ENCODE peak calls at places on chromosomes 13 and 19, in seven cellular contexts. One of them, this sample, is unnamed. For H3K4me1, the result is how much of the 10 kb centered on the place peaks cover.

GRCh38 chr13:55528434-55528833 is 1612.3 kb upstream of the PRR20A start:
- DNase-seq in adrenal gland: no peak
- DNase-seq in thoracic aorta: no peak
- DNase-seq in A549: no peak
- DNase-seq in mucosa of descending colon: no peak
- DNase-seq in GM23338: no peak
- DNase-seq in BE2C: no peak
- DNase-seq in this sample: no peak

GRCh38 chr19:44702551-44703176 is 3.7 kb downstream of the CEACAM16 start:
- DNase-seq in BE2C: no peak
- DNase-seq in thoracic aorta: no peak
- DNase-seq in mucosa of descending colon: no peak
- DNase-seq in GM23338: no peak
- DNase-seq in A549: no peak
- DNase-seq in adrenal gland: no peak
- DNase-seq in this sample: no peak

GRCh38 chr13:99155821-99156220 is 44.8 kb upstream of the UBAC2 start:
- DNase-seq in GM23338: no peak
- DNase-seq in mucosa of descending colon: no peak
- DNase-seq in adrenal gland: no peak
- DNase-seq in BE2C: no peak
- DNase-seq in thoracic aorta: no peak
- DNase-seq in A549: no peak
- DNase-seq in this sample: no peak

GRCh38 chr19:19297759-19298158 is 22.6 kb downstream of the SUGP1 start:
- DNase-seq in BE2C: no peak
- DNase-seq in thoracic aorta: no peak
- DNase-seq in adrenal gland: no peak
- DNase-seq in GM23338: no peak
- DNase-seq in mucosa of descending colon: no peak
- DNase-seq in A549: no peak
- DNase-seq in this sample: no peak

GRCh38 chr19:23343434-23344010 is 51.7 kb downstream of the ZNF91 start:
- DNase-seq in thoracic aorta: no peak
- DNase-seq in GM23338: no peak
- DNase-seq in mucosa of descending colon: no peak
- DNase-seq in BE2C: no peak
- DNase-seq in A549: no peak
- DNase-seq in adrenal gland: no peak
- DNase-seq in this sample: no peak

GRCh38 chr13:102555914-102556553 is 40.8 kb upstream of the TPP2 start:
- DNase-seq in BE2C: peak
- DNase-seq in A549: peak
- DNase-seq in thoracic aorta: no peak
- DNase-seq in mucosa of descending colon: no peak
- DNase-seq in adrenal gland: no peak
- DNase-seq in GM23338: peak
- DNase-seq in this sample: no peak

GRCh38 chr13:113495494-113496251 is 5.2 kb upstream of the DCUN1D2 start:
- DNase-seq in BE2C: no peak
- DNase-seq in thoracic aorta: no peak
- DNase-seq in adrenal gland: peak
- DNase-seq in A549: no peak
- DNase-seq in mucosa of descending colon: no peak
- DNase-seq in GM23338: peak
- DNase-seq in this sample: no peak

GRCh38 chr13:74061939-74062595 is 72.1 kb downstream of the KLF12 start:
- DNase-seq in thoracic aorta: no peak
- DNase-seq in mucosa of descending colon: no peak
- DNase-seq in adrenal gland: no peak
- DNase-seq in A549: no peak
- DNase-seq in GM23338: no peak
- DNase-seq in BE2C: no peak
- DNase-seq in this sample: no peak

GRCh38 chr19:18424122-18424889 is 5.1 kb downstream of the SSBP4 start:
- DNase-seq in thoracic aorta: no peak
- DNase-seq in BE2C: no peak
- DNase-seq in A549: no peak
- DNase-seq in adrenal gland: no peak
- DNase-seq in mucosa of descending colon: no peak
- DNase-seq in GM23338: peak
- DNase-seq in this sample: no peak

GRCh38 chr19:3986260-3987041 is 1.2 kb upstream of the EEF2 start:
- DNase-seq in thoracic aorta: no peak
- DNase-seq in GM23338: peak
- DNase-seq in mucosa of descending colon: peak
- DNase-seq in A549: peak
- DNase-seq in adrenal gland: peak
- DNase-seq in BE2C: peak
- DNase-seq in this sample: peak

GRCh38 chr13:33676045-33676699 is 141.8 kb upstream of the RFC3 start:
- DNase-seq in mucosa of descending colon: no peak
- DNase-seq in GM23338: no peak
- DNase-seq in A549: no peak
- DNase-seq in adrenal gland: peak
- DNase-seq in thoracic aorta: no peak
- DNase-seq in BE2C: no peak
- DNase-seq in this sample: no peak

GRCh38 chr13:98890186-98890585 is 87.7 kb downstream of the DOCK9 start:
- DNase-seq in thoracic aorta: no peak
- DNase-seq in GM23338: no peak
- DNase-seq in BE2C: peak
- DNase-seq in mucosa of descending colon: no peak
- DNase-seq in A549: no peak
- DNase-seq in adrenal gland: no peak
- DNase-seq in this sample: no peak

GRCh38 chr19:29501816-29502580 is 23.8 kb upstream of the VSTM2B start:
- DNase-seq in BE2C: no peak
- DNase-seq in GM23338: no peak
- DNase-seq in adrenal gland: no peak
- DNase-seq in mucosa of descending colon: peak
- DNase-seq in thoracic aorta: no peak
- DNase-seq in A549: no peak
- DNase-seq in this sample: no peak

GRCh38 chr19:3456925-3457530 is 23.3 kb downstream of the SMIM24 start:
- DNase-seq in adrenal gland: no peak
- DNase-seq in BE2C: no peak
- DNase-seq in thoracic aorta: no peak
- DNase-seq in GM23338: no peak
- DNase-seq in mucosa of descending colon: no peak
- DNase-seq in A549: no peak
- DNase-seq in this sample: no peak

DNA sequence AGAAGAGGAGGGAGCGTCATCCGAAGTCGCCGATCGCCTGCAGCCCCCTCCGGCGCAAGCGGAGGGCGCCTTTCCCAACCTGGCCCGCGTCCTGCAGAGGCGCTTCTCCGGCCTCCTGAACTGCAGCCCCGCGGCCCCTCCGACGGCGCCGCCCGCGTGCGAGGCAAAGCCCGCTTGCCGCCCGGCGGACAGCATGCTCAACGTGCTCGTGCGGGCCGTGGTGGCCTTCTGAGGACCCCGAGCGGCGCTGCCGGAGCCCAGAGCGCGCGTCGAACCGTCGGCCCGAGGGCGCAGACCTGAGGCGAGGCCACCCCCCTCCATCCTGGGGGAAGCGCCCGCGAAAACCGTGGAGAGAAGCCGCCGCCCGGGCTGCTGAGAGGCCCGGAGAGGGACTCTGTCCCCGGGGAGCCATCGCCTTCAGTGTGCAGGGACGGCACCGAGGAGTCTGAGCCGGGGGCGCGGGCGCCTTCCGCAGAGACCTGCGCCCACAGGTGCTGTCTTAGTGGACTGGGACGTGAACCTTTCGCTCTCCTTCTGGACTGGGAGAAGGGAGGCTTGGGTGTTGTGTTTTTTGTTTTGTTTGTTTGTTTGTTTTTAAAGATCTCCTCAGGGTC is 3.5 kb downstream of the IER2 start:
- DNase-seq in A549: no peak
- DNase-seq in GM23338: peak
- DNase-seq in mucosa of descending colon: peak
- DNase-seq in adrenal gland: peak
- DNase-seq in BE2C: peak
- DNase-seq in thoracic aorta: no peak
- DNase-seq in this sample: no peak
- TF ChIP-seq CTCF in A549: no peak
- TF ChIP-seq CTCF in GM23338: no peak
- TF ChIP-seq CTCF in mucosa of descending colon: no peak
- TF ChIP-seq CTCF in adrenal gland: no peak
- TF ChIP-seq CTCF in BE2C: no peak
- TF ChIP-seq CTCF in thoracic aorta: no peak
- TF ChIP-seq CTCF in this sample: no peak

GRCh38 chr13:29923554-29924481 is 73.4 kb upstream of the UBL3 start:
- DNase-seq in thoracic aorta: peak
- DNase-seq in GM23338: peak
- DNase-seq in mucosa of descending colon: peak
- DNase-seq in adrenal gland: peak
- DNase-seq in A549: peak
- DNase-seq in BE2C: peak
- DNase-seq in this sample: peak
- H3K4me1 ChIP-seq in thoracic aorta: under half
- H3K4me1 ChIP-seq in GM23338: under half
- H3K4me1 ChIP-seq in mucosa of descending colon: under half
- H3K4me1 ChIP-seq in adrenal gland: under half
- H3K4me1 ChIP-seq in A549: half or more
- H3K4me1 ChIP-seq in BE2C: under half
- H3K4me1 ChIP-seq in this sample: under half

GRCh38 chr19:13337181-13337580 is 169.1 kb downstream of the CACNA1A start:
- DNase-seq in adrenal gland: no peak
- DNase-seq in mucosa of descending colon: no peak
- DNase-seq in A549: no peak
- DNase-seq in thoracic aorta: no peak
- DNase-seq in BE2C: no peak
- DNase-seq in GM23338: no peak
- DNase-seq in this sample: no peak

GRCh38 chr19:13343514-13343913 is 162.8 kb downstream of the CACNA1A start:
- DNase-seq in A549: no peak
- DNase-seq in GM23338: no peak
- DNase-seq in thoracic aorta: no peak
- DNase-seq in BE2C: no peak
- DNase-seq in mucosa of descending colon: no peak
- DNase-seq in adrenal gland: no peak
- DNase-seq in this sample: no peak

GRCh38 chr19:13342672-13343071 is 163.6 kb downstream of the CACNA1A start:
- DNase-seq in GM23338: no peak
- DNase-seq in thoracic aorta: no peak
- DNase-seq in adrenal gland: no peak
- DNase-seq in BE2C: no peak
- DNase-seq in mucosa of descending colon: no peak
- DNase-seq in A549: no peak
- DNase-seq in this sample: no peak

GRCh38 chr19:13334801-13335481 is 171.3 kb downstream of the CACNA1A start:
- DNase-seq in adrenal gland: no peak
- DNase-seq in mucosa of descending colon: no peak
- DNase-seq in A549: peak
- DNase-seq in thoracic aorta: no peak
- DNase-seq in GM23338: peak
- DNase-seq in BE2C: no peak
- DNase-seq in this sample: no peak

DNA sequence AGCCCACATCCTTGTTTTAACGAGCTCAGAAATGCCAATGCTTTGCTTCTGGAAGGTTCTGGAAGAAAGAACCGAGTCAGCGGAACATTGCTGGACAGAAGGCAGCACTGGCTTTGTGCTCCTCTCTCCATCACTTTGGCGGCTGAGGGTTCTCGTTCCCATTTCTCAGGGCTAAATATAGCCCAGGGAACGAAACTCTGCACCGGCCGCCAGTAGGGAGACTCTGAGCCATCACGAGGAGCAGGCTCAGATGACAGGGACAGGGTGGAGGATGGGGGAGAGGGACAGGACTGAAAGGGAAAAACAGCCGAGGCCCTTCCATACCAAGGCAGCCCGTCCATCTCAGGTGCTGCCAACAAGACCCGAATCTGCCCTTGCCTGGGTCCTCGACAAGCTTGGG is 166.4 kb downstream of the CACNA1A start:
- DNase-seq in mucosa of descending colon: no peak
- DNase-seq in thoracic aorta: no peak
- DNase-seq in BE2C: no peak
- DNase-seq in A549: no peak
- DNase-seq in adrenal gland: no peak
- DNase-seq in GM23338: peak
- DNase-seq in this sample: no peak
- H3K4me3 ChIP-seq in mucosa of descending colon: no peak
- H3K4me3 ChIP-seq in thoracic aorta: no peak
- H3K4me3 ChIP-seq in BE2C: no peak
- H3K4me3 ChIP-seq in A549: no peak
- H3K4me3 ChIP-seq in adrenal gland: no peak
- H3K4me3 ChIP-seq in GM23338: no peak
- H3K4me3 ChIP-seq in this sample: no peak

GRCh38 chr19:51367565-51368365 is 1.0 kb downstream of the CLDND2 start:
- DNase-seq in A549: peak
- DNase-seq in thoracic aorta: peak
- DNase-seq in mucosa of descending colon: peak
- DNase-seq in adrenal gland: peak
- DNase-seq in GM23338: peak
- DNase-seq in BE2C: peak
- DNase-seq in this sample: peak

GRCh38 chr19:51366050-51366998 is at the start of gene ETFB:
- DNase-seq in GM23338: peak
- DNase-seq in thoracic aorta: peak
- DNase-seq in BE2C: peak
- DNase-seq in mucosa of descending colon: peak
- DNase-seq in A549: peak
- DNase-seq in adrenal gland: peak
- DNase-seq in this sample: peak

GRCh38 chr19:51366999-51367564 is 894 bp upstream of the ETFB start:
- DNase-seq in mucosa of descending colon: peak
- DNase-seq in BE2C: peak
- DNase-seq in GM23338: no peak
- DNase-seq in thoracic aorta: no peak
- DNase-seq in adrenal gland: no peak
- DNase-seq in A549: no peak
- DNase-seq in this sample: no peak

GRCh38 chr19:51364200-51365106 is 1.7 kb downstream of the ETFB start:
- DNase-seq in A549: peak
- DNase-seq in thoracic aorta: no peak
- DNase-seq in BE2C: no peak
- DNase-seq in GM23338: no peak
- DNase-seq in mucosa of descending colon: no peak
- DNase-seq in adrenal gland: peak
- DNase-seq in this sample: no peak

DNA sequence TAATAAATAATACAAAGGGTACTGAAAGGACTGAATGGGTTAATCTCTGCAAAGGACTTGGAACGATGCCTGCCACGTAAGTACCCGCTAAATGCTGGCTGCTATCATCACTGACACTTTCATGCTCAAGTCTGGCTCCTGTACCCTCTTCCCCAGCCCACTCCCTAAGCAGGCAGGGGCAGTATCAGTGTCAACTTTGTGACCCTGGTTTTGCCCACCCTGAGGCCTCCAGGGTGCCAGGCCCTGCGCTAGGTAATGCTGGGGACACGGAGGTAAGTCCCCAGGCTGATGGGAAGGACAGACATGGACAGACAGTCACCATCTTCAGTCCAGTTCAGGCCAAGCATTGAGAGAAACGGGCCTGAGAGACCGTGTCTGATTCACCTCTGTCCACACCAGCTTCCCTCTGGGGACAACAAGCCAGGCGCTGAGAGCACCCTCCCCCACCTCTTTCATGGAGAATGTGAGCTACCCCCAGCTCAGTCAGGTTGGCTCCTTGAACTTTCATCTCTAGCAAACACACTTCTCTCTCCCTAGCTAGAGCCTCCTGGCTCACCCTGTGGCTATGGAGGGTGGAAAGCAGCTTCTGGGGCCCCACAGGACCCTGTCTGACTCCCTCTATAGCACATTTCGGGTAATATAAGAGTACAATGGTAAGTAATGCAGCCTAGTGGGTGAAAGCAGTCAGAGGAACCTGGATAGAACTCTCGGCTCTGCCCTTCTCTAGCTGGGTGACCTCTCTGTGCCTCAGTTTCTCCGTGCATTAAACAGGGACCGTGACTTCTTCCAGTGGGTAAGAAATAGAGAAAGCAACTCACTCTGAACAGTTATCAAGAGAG is 758 bp downstream of the ETFB start:
- DNase-seq in BE2C: peak
- DNase-seq in thoracic aorta: no peak
- DNase-seq in A549: peak
- DNase-seq in mucosa of descending colon: no peak
- DNase-seq in adrenal gland: peak
- DNase-seq in GM23338: peak
- DNase-seq in this sample: peak
- TF ChIP-seq CTCF in BE2C: peak
- TF ChIP-seq CTCF in thoracic aorta: no peak
- TF ChIP-seq CTCF in A549: no peak
- TF ChIP-seq CTCF in mucosa of descending colon: no peak
- TF ChIP-seq CTCF in adrenal gland: no peak
- TF ChIP-seq CTCF in GM23338: no peak
- TF ChIP-seq CTCF in this sample: no peak